ENCODE peak calls at places on chromosomes 7 and 10, in eight cellular contexts. D is body of pancreas; H is lung; E is type B pancreatic cell; F is substantia nigra; B is fibroblast of the aortic adventitia; K is activated effector memory CD4-positive, alpha-beta T cell treated with anti-CD3 and anti-CD28 coated beads, Interleukin-2, amount 50 U/mL, for 16 hours; Y is NAMALWA. J is an unnamed sample.

GRCh38 chr10:103592186-103593021 is 98.9 kb downstream of the NEURL1 start:
- DNase-seq in B (peak), Y (peak), E (no peak), D (peak), K (peak), F (no peak), H (no peak), J (peak)

GRCh38 chr7:41224063-41224763 is 478.7 kb downstream of the INHBA start:
- DNase-seq in D (no peak), H (no peak), F (no peak), B (peak), Y (no peak), E (no peak), K (no peak), J (no peak)

GRCh38 chr10:32189400-32190084 is 133.3 kb upstream of the KIF5B start:
- DNase-seq in Y (peak), B (peak), K (no peak), H (no peak), D (peak), E (no peak), F (no peak), J (no peak)

GRCh38 chr10:55091691-55092328 is 290.8 kb upstream of the PCDH15 start:
- DNase-seq in D (no peak), H (no peak), Y (peak), E (no peak), F (no peak), B (peak), K (no peak), J (no peak)

GRCh38 chr10:120336910-120337540 is 120.0 kb upstream of the PLPP4 start:
- DNase-seq in D (peak), F (no peak), K (peak), B (peak), E (no peak), H (peak), Y (peak), J (peak)

GRCh38 chr10:130807096-130807495 is 504.4 kb downstream of the TCERG1L start:
- DNase-seq in B (no peak), E (peak), D (no peak), K (no peak), Y (no peak), F (no peak), H (no peak), J (no peak)

GRCh38 chr7:107044347-107045194 is at the start of gene PRKAR2B:
- DNase-seq in F (peak), B (peak), H (peak), K (peak), E (peak), D (peak), Y (peak), J (peak)

GRCh38 chr7:93601363-93601762 is 26.8 kb upstream of the CALCR start:
- DNase-seq in D (no peak), E (no peak), Y (no peak), K (no peak), H (no peak), B (no peak), F (no peak), J (no peak)

GRCh38 chr7:121323515-121323914 is 5.3 kb upstream of the WNT16 start:
- DNase-seq in Y (no peak), E (no peak), B (no peak), H (no peak), K (no peak), F (no peak), D (no peak), J (no peak)

GRCh38 chr7:44981035-44981706 is 2.4 kb upstream of the MYO1G start:
- DNase-seq in F (no peak), E (no peak), K (no peak), D (no peak), Y (peak), H (no peak), B (no peak), J (no peak)

GRCh38 chr7:81005254-81005653 is 86.4 kb upstream of the SEMA3C start:
- DNase-seq in B (peak), F (no peak), K (no peak), Y (no peak), H (no peak), D (no peak), E (no peak), J (no peak)

GRCh38 chr10:106898441-106898840 is 266.1 kb downstream of the SORCS1 start:
- DNase-seq in E (no peak), B (no peak), H (no peak), Y (no peak), F (no peak), D (no peak), K (no peak), J (no peak)

GRCh38 chr7:51262796-51263519 is 53.7 kb downstream of the COBL start:
- DNase-seq in K (no peak), F (no peak), E (no peak), B (no peak), H (no peak), Y (no peak), D (no peak), J (no peak)

GRCh38 chr10:16887565-16887964 is 70.3 kb upstream of the RSU1 start:
- DNase-seq in F (no peak), H (no peak), D (no peak), K (no peak), Y (no peak), B (peak), E (no peak), J (no peak)

GRCh38 chr7:106462365-106462859 is 177.6 kb upstream of the NAMPT start:
- DNase-seq in E (no peak), B (peak), D (no peak), H (no peak), F (no peak), K (no peak), Y (peak), J (no peak)

GRCh38 chr7:135620980-135621850 is 41.1 kb upstream of the STMP1 start:
- DNase-seq in Y (peak), E (no peak), K (no peak), B (peak), H (peak), F (no peak), D (peak), J (peak)

GRCh38 chr7:80392229-80393169 is 119.4 kb downstream of the GNAT3 start:
- DNase-seq in Y (peak), K (no peak), E (no peak), D (no peak), B (peak), F (no peak), H (no peak), J (no peak)

GRCh38 chr10:125216309-125216708 is 55.9 kb upstream of the CTBP2 start:
- DNase-seq in F (no peak), D (no peak), E (no peak), Y (no peak), H (no peak), B (no peak), K (no peak), J (no peak)

GRCh38 chr7:105164751-105165150 is 150.7 kb downstream of the KMT2E start:
- DNase-seq in H (no peak), K (no peak), Y (no peak), D (no peak), B (no peak), E (no peak), F (no peak), J (no peak)

J was measured in activated gamma-delta T cell treated with anti-CD3 and anti-CD28 coated beads, Interleukin-2, amount 50 U/mL, for 16 hours.